ENCODE peak calls at places on chromosomes 7 and 10, in four cellular contexts. One of them, this sample, is unnamed.

GRCh38 chr10:80529604-80530003 is 8.1 kb upstream of the SH2D4B start:
- DNase-seq in GM12878: no peak
- DNase-seq in ovary: no peak
- DNase-seq in colonic mucosa: no peak
- DNase-seq in this sample: no peak

GRCh38 chr7:122298618-122299017 is 5.9 kb downstream of the FEZF1 start:
- DNase-seq in colonic mucosa: no peak
- DNase-seq in ovary: no peak
- DNase-seq in GM12878: no peak
- DNase-seq in this sample: no peak

GRCh38 chr7:2621061-2621828 is 10.5 kb upstream of the TTYH3 start:
- DNase-seq in colonic mucosa: no peak
- DNase-seq in GM12878: no peak
- DNase-seq in ovary: peak; percentile 86
- DNase-seq in this sample: no peak

GRCh38 chr7:86733783-86734182 is 90.1 kb downstream of the GRM3 start:
- DNase-seq in colonic mucosa: no peak
- DNase-seq in ovary: no peak
- DNase-seq in GM12878: no peak
- DNase-seq in this sample: no peak

GRCh38 chr10:110843031-110843430 is 28.7 kb upstream of the PDCD4 start:
- DNase-seq in colonic mucosa: peak; percentile 53
- DNase-seq in GM12878: peak; percentile 98
- DNase-seq in ovary: no peak
- DNase-seq in this sample: peak; percentile 78

GRCh38 chr7:100034871-100035510 is 14.6 kb upstream of the ZSCAN21 start:
- DNase-seq in ovary: no peak
- DNase-seq in GM12878: no peak
- DNase-seq in colonic mucosa: no peak
- DNase-seq in this sample: no peak

GRCh38 chr7:30032310-30033125 is 4.3 kb downstream of the PLEKHA8 start:
- DNase-seq in ovary: peak; percentile 26
- DNase-seq in colonic mucosa: no peak
- DNase-seq in GM12878: no peak
- DNase-seq in this sample: no peak

GRCh38 chr7:45687185-45687560 is 113.0 kb downstream of the ADCY1 start:
- DNase-seq in ovary: no peak
- DNase-seq in colonic mucosa: peak; percentile 9
- DNase-seq in GM12878: no peak
- DNase-seq in this sample: no peak

GRCh38 chr10:35961501-35961900 is 319.4 kb upstream of the FZD8 start:
- DNase-seq in GM12878: no peak
- DNase-seq in colonic mucosa: no peak
- DNase-seq in ovary: no peak
- DNase-seq in this sample: no peak

GRCh38 chr10:74924251-74924954 is 98.0 kb downstream of the KAT6B start:
- DNase-seq in ovary: no peak
- DNase-seq in colonic mucosa: no peak
- DNase-seq in GM12878: no peak
- DNase-seq in this sample: no peak

GRCh38 chr7:142379445-142379844 is 121.6 kb upstream of the PRSS58 start:
- DNase-seq in GM12878: no peak
- DNase-seq in colonic mucosa: no peak
- DNase-seq in ovary: no peak
- DNase-seq in this sample: no peak

GRCh38 chr7:157412491-157413180 is 75.8 kb downstream of the DNAJB6 start:
- DNase-seq in colonic mucosa: no peak
- DNase-seq in ovary: no peak
- DNase-seq in GM12878: no peak
- DNase-seq in this sample: no peak

GRCh38 chr7:40709077-40709964 is 574.5 kb downstream of the SUGCT start:
- DNase-seq in ovary: no peak
- DNase-seq in GM12878: no peak
- DNase-seq in colonic mucosa: no peak
- DNase-seq in this sample: no peak

GRCh38 chr7:132557489-132558044 is 18.7 kb downstream of the PLXNA4 start:
- DNase-seq in colonic mucosa: no peak
- DNase-seq in GM12878: no peak
- DNase-seq in ovary: no peak
- DNase-seq in this sample: no peak

GRCh38 chr7:112009081-112009480 is 197.1 kb downstream of the DOCK4 start:
- DNase-seq in ovary: no peak
- DNase-seq in colonic mucosa: no peak
- DNase-seq in GM12878: no peak
- DNase-seq in this sample: no peak

GRCh38 chr7:79064187-79064823 is 389.2 kb downstream of the MAGI2 start:
- DNase-seq in ovary: no peak
- DNase-seq in GM12878: no peak
- DNase-seq in colonic mucosa: no peak
- DNase-seq in this sample: no peak

GRCh38 chr10:86681047-86681446 is 12.7 kb downstream of the LDB3 start:
- DNase-seq in GM12878: no peak
- DNase-seq in colonic mucosa: no peak
- DNase-seq in ovary: no peak
- DNase-seq in this sample: no peak

GRCh38 chr7:774161-775109 is 47.4 kb upstream of the PRKAR1B start:
- DNase-seq in colonic mucosa: peak; percentile 69
- DNase-seq in ovary: peak; percentile 76
- DNase-seq in GM12878: no peak
- DNase-seq in this sample: peak; percentile 85

DNA sequence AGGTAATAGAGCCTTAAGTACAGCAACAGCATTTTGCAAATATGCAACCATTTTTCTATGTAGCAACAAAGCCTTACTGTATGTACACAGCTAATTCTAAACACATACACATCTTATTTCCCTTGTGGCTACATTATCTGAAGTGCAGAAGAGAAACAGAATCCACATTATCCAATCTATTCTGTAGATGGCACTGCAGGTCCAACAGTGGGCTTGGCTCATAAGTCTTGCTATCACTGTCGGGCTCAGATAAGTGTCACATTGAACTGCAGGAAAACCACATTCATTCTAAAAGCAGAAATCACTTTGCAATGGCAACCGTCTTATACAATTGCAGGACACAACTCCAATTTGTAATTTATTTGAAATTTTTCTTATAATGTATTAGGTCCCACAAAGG is 109.8 kb upstream of the NOBOX start:
- DNase-seq in GM12878: peak; percentile 11
- DNase-seq in ovary: no peak
- DNase-seq in colonic mucosa: no peak
- DNase-seq in this sample: peak; percentile 20
- TF ChIP-seq CTCF in GM12878: peak; percentile 15
- TF ChIP-seq CTCF in ovary: no peak
- TF ChIP-seq CTCF in colonic mucosa: no peak
- TF ChIP-seq CTCF in this sample: no peak

GRCh38 chr10:102384053-102384452 is 11.5 kb upstream of the NFKB2 start:
- DNase-seq in ovary: no peak
- DNase-seq in colonic mucosa: no peak
- DNase-seq in GM12878: no peak
- DNase-seq in this sample: no peak
- TF ChIP-seq CTCF in ovary: no peak
- TF ChIP-seq CTCF in colonic mucosa: no peak
- TF ChIP-seq CTCF in GM12878: no peak
- TF ChIP-seq CTCF in this sample: no peak

GRCh38 chr7:144026203-144026883 is 22.4 kb upstream of the OR2A5 start:
- DNase-seq in ovary: no peak
- DNase-seq in GM12878: no peak
- DNase-seq in colonic mucosa: no peak
- DNase-seq in this sample: no peak
- TF ChIP-seq CTCF in ovary: no peak
- TF ChIP-seq CTCF in GM12878: no peak
- TF ChIP-seq CTCF in colonic mucosa: no peak
- TF ChIP-seq CTCF in this sample: no peak

DNA sequence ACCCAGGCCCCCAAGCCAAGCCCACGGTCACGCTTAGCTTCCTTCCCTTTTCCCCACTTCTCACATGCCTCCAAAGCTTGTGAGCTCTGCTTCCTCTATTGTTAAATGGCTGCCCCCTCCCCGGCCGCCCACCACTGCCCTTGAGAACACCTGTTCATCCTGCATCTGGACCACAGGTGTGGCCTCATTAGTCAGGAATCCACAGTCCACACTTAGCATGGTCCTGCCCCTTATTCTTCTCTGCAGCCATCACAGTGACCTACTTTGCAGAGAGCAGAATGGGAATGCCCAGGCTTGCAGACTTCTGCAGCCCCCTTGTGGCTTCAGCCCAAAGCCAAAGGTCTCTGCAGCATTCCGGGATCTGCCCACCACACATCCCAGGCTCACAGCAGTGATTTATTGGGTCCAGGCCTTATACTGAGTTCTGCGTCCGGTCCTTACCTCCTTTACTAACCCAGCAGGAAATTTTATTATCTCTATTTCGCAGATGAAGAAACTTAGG is 67.0 kb downstream of the PTPRE start:
- DNase-seq in colonic mucosa: no peak
- DNase-seq in GM12878: no peak
- DNase-seq in ovary: no peak
- DNase-seq in this sample: no peak
- TF ChIP-seq CTCF in colonic mucosa: no peak
- TF ChIP-seq CTCF in GM12878: no peak
- TF ChIP-seq CTCF in ovary: no peak
- TF ChIP-seq CTCF in this sample: no peak

DNA sequence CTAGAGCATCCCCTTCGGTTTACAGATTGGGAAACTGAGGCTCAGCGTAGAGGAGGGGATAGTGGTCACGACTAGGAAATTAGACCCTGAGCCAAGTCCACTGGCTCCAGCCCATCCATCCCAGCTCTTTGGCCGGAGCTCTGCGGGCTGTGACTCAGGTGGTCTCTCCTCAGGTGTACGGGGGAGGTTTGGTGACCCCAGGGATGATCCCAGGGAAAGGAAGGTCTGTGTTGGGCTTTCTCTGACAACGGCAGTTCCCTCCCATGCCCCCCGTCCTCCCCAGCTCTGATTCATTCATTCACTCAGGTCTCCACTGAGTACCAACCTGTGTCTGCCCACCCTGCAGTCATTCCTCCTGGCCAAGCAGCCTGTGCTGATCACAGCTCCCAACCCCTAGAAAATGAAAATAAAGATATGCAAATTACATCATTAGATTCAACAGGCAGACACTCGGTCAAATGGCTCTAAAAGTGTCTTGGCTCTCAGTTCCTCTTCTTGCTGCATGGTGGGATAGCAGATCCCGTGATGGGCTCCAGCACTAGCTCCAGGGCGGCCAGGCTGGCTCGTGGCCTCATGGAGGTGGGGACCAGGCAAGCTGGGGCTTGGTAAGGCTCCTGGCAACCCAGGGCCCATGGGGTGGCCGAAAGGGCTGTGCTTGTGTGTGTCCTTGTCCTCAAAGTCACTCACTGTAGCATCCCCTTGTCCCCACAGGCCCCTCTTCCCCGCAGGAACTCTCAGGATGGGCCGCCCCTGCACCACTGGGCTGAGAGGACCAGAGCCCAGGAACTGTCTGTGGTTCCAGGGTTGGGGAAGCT is 37.8 kb downstream of the CLRN3 start:
- DNase-seq in colonic mucosa: no peak
- DNase-seq in ovary: no peak
- DNase-seq in GM12878: no peak
- DNase-seq in this sample: peak; percentile 37
- TF ChIP-seq CTCF in colonic mucosa: no peak
- TF ChIP-seq CTCF in ovary: no peak
- TF ChIP-seq CTCF in GM12878: no peak
- TF ChIP-seq CTCF in this sample: no peak

GRCh38 chr7:97845622-97846203 is 26.5 kb downstream of the ASNS start:
- DNase-seq in GM12878: no peak
- DNase-seq in ovary: no peak
- DNase-seq in colonic mucosa: no peak
- DNase-seq in this sample: peak; percentile 43
- TF ChIP-seq CTCF in GM12878: peak; percentile 16
- TF ChIP-seq CTCF in ovary: no peak
- TF ChIP-seq CTCF in colonic mucosa: peak; percentile 36
- TF ChIP-seq CTCF in this sample: no peak

GRCh38 chr7:130379551-130380120 is 658 bp upstream of the CPA1 start:
- DNase-seq in ovary: peak; percentile 30
- DNase-seq in colonic mucosa: no peak
- DNase-seq in GM12878: no peak
- DNase-seq in this sample: no peak

GRCh38 chr7:130380861-130381455 is 664 bp downstream of the CPA1 start:
- DNase-seq in colonic mucosa: no peak
- DNase-seq in ovary: peak; percentile 18
- DNase-seq in GM12878: no peak
- DNase-seq in this sample: no peak

GRCh38 chr7:130383187-130383980 is 3.1 kb downstream of the CPA1 start:
- DNase-seq in GM12878: no peak
- DNase-seq in ovary: no peak
- DNase-seq in colonic mucosa: no peak
- DNase-seq in this sample: no peak

GRCh38 chr7:130380121-130380860 is at the start of gene CPA1:
- DNase-seq in GM12878: no peak
- DNase-seq in ovary: peak; percentile 36
- DNase-seq in colonic mucosa: no peak
- DNase-seq in this sample: no peak

DNA sequence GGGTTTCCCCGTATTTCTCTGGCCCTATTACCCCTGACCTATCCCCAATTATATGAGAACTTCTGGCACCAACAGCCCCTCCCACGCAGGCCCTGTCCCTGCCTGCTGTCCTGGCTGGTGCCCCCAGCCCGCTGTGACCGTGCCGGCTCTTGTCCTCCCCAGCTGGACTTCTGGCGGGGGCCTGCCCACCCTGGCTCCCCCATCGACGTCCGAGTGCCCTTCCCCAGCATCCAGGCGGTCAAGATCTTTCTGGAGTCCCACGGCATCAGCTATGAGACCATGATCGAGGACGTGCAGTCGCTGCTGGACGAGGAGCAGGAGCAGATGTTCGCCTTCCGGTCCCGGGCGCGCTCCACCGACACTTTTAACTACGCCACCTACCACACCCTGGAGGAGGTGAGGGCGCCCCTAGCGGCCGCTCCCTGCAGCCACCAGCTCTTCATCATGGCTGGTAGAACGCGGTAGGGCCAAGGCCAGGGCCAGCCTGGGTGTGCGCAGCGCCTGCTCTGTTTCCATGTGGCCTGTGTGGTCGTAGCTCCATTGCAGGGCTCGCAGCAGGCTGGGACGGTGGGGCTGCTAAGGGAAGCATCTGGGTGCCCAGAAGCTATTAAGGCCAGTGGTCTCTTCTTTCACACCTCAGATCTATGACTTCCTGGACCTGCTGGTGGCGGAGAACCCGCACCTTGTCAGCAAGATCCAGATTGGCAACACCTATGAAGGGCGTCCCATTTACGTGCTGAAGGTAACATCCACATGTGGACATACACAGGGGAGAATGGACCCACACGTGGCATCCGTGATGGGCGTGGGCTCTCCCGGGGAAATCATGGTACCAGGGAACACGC is 1.4 kb downstream of the CPA1 start:
- DNase-seq in GM12878: no peak
- DNase-seq in ovary: no peak
- DNase-seq in colonic mucosa: no peak
- DNase-seq in this sample: no peak
- TF ChIP-seq CTCF in GM12878: no peak
- TF ChIP-seq CTCF in ovary: no peak
- TF ChIP-seq CTCF in colonic mucosa: no peak
- TF ChIP-seq CTCF in this sample: no peak

GRCh38 chr10:129332476-129332875 is 134.6 kb upstream of the MGMT start:
- DNase-seq in ovary: no peak
- DNase-seq in GM12878: no peak
- DNase-seq in colonic mucosa: no peak
- DNase-seq in this sample: no peak
- TF ChIP-seq CTCF in ovary: no peak
- TF ChIP-seq CTCF in GM12878: peak; percentile 19
- TF ChIP-seq CTCF in colonic mucosa: no peak
- TF ChIP-seq CTCF in this sample: no peak

GRCh38 chr7:50481867-50482266 is 31.7 kb upstream of the FIGNL1 start:
- DNase-seq in GM12878: no peak
- DNase-seq in ovary: no peak
- DNase-seq in colonic mucosa: no peak
- DNase-seq in this sample: no peak
- TF ChIP-seq CTCF in GM12878: no peak
- TF ChIP-seq CTCF in ovary: no peak
- TF ChIP-seq CTCF in colonic mucosa: no peak
- TF ChIP-seq CTCF in this sample: no peak

This sample was measured in GM20000.